ENCODE peak calls at places on chromosomes 16 and 17, in nine cellular contexts. G is effector memory CD4-positive, alpha-beta T cell; A is T-cell; I is germinal center; B is bronchial epithelial cell; N is left ventricle myocardium inferior; P is stimulated activated CD8-positive, alpha-beta memory T cell treated with anti-CD3 and anti-CD28 coated beads, Interleukin-4, amount 100 ng/mL, for 1 hour; X is AML-193; F is AG04449. J is an unnamed sample.
A peak's percentile ranks its signal among the peaks of the same experiment; 100 is the strongest.

GRCh38 chr17:9402590-9403199 is 172.9 kb downstream of the STX8 start:
- DNase-seq in G (no peak), A (no peak), I (peak; percentile 11), B (peak; percentile 37), N (no peak), P (no peak), X (no peak), F (no peak), J (peak; percentile 40)

GRCh38 chr16:57632568-57632967 is 4.1 kb downstream of the ADGRG1 start:
- DNase-seq in G (no peak), A (no peak), I (no peak), B (no peak), N (peak; percentile 41), P (no peak), X (no peak), F (no peak), J (no peak)

GRCh38 chr16:71781741-71782140 is 26.9 kb downstream of the AP1G1 start:
- DNase-seq in G (no peak), A (no peak), I (no peak), B (peak; percentile 55), N (no peak), P (no peak), X (no peak), F (no peak), J (no peak)

GRCh38 chr17:63181856-63182255 is 215.8 kb downstream of the TANC2 start:
- DNase-seq in G (no peak), A (no peak), I (no peak), B (peak; percentile 25), N (no peak), P (no peak), X (no peak), F (no peak), J (no peak)

GRCh38 chr17:83006515-83007455 is 72.6 kb upstream of the METRNL start:
- DNase-seq in G (no peak), A (no peak), I (no peak), B (no peak), N (no peak), P (no peak), X (no peak), F (no peak), J (no peak)

GRCh38 chr16:75761111-75761510 is 34.8 kb upstream of the CPHXL start:
- DNase-seq in G (no peak), A (no peak), I (no peak), B (no peak), N (no peak), P (no peak), X (no peak), F (no peak), J (no peak)

GRCh38 chr16:86222541-86222940 is 287.8 kb upstream of the FOXF1 start:
- DNase-seq in G (no peak), A (no peak), I (no peak), B (no peak), N (no peak), P (no peak), X (no peak), F (no peak), J (no peak)

GRCh38 chr17:9401434-9401833 is 174.2 kb downstream of the STX8 start:
- DNase-seq in G (no peak), A (no peak), I (no peak), B (peak; percentile 93), N (no peak), P (no peak), X (no peak), F (peak; percentile 42), J (no peak)

GRCh38 chr17:43721537-43722268 is 36.9 kb downstream of the SOST start:
- DNase-seq in G (no peak), A (no peak), I (no peak), B (no peak), N (no peak), P (no peak), X (no peak), F (no peak), J (no peak)

GRCh38 chr16:72191551-72191950 is 19.6 kb upstream of the PMFBP1 start:
- DNase-seq in G (no peak), A (no peak), I (no peak), B (no peak), N (no peak), P (no peak), X (no peak), F (no peak), J (no peak)

GRCh38 chr17:65055280-65055707 is 1.2 kb downstream of the GNA13 start:
- DNase-seq in G (no peak), A (peak; percentile 28), I (peak; percentile 14), B (peak; percentile 20), N (no peak), P (no peak), X (no peak), F (no peak), J (peak; percentile 54)

GRCh38 chr17:63634163-63634562 is 11.9 kb downstream of the MAP3K3 start:
- DNase-seq in G (no peak), A (no peak), I (no peak), B (no peak), N (no peak), P (no peak), X (peak; percentile 86), F (no peak), J (peak; percentile 96)

GRCh38 chr17:66520986-66521385 is 218.6 kb downstream of the PRKCA start:
- DNase-seq in G (no peak), A (no peak), I (no peak), B (no peak), N (no peak), P (no peak), X (no peak), F (no peak), J (no peak)

GRCh38 chr17:37710344-37710886 is 34.4 kb downstream of the HNF1B start:
- DNase-seq in G (no peak), A (no peak), I (no peak), B (peak; percentile 62), N (no peak), P (no peak), X (no peak), F (no peak), J (no peak)

GRCh38 chr17:40310882-40311391 is 2.0 kb downstream of the RARA start:
- DNase-seq in G (no peak), A (no peak), I (no peak), B (no peak), N (peak; percentile 61), P (no peak), X (no peak), F (no peak), J (no peak)

GRCh38 chr16:17159616-17160015 is 311.1 kb downstream of the XYLT1 start:
- DNase-seq in G (no peak), A (no peak), I (no peak), B (no peak), N (no peak), P (no peak), X (no peak), F (no peak), J (no peak)

GRCh38 chr17:10471853-10472252 is 2.5 kb upstream of the MYH4 start:
- DNase-seq in G (no peak), A (no peak), I (no peak), B (peak; percentile 18), N (no peak), P (no peak), X (no peak), F (no peak), J (no peak)